ENCODE peak calls at places on chromosomes 11 and 22, in five cellular contexts. Z is left colon; O is activated T-helper 1 cell treated with anti-CD3 and anti-CD28 coated beads, Interleukin-12 subunit alpha, Interleukin-12 subunit beta, Interleukin-2, Interleukin-4 antibody, amounts not matched to agents 30 ng/mL and 10 ng/mL and 1 ng/mL, durations not matched to agents 14 hours and 24 hours and 36 hours; R is right cardiac atrium; C is T1000. X is an unnamed sample.

GRCh38 chr22:50674606-50675552 is 2.3 kb downstream of the SHANK3 start:
- DNase-seq in Z (peak), O (no peak), R (no peak), C (no peak), X (no peak)

GRCh38 chr22:33544707-33545106 is 375.6 kb downstream of the LARGE1 start:
- DNase-seq in Z (no peak), O (no peak), R (no peak), C (no peak), X (no peak)

GRCh38 chr11:132898021-132898420 is 634.3 kb downstream of the OPCML start:
- DNase-seq in Z (no peak), O (no peak), R (no peak), C (no peak), X (no peak)

GRCh38 chr22:39654959-39655579 is 84.5 kb downstream of the CACNA1I start:
- DNase-seq in Z (no peak), O (no peak), R (no peak), C (no peak), X (no peak)

GRCh38 chr11:82858556-82859091 is 41.6 kb downstream of the PRCP start:
- DNase-seq in Z (no peak), O (no peak), R (no peak), C (no peak), X (no peak)

GRCh38 chr22:38578505-38578904 is 8.5 kb upstream of the DMC1 start:
- DNase-seq in Z (no peak), O (no peak), R (no peak), C (no peak), X (no peak)

GRCh38 chr11:128246364-128247234 is 340.8 kb downstream of the ETS1 start:
- DNase-seq in Z (no peak), O (no peak), R (peak), C (no peak), X (no peak)

GRCh38 chr11:8717544-8717875 is 34.9 kb downstream of the RPL27A start:
- DNase-seq in Z (no peak), O (no peak), R (no peak), C (no peak), X (no peak)

GRCh38 chr11:8711895-8712442 is 29.4 kb downstream of the RPL27A start:
- DNase-seq in Z (no peak), O (no peak), R (no peak), C (no peak), X (no peak)

GRCh38 chr11:94593030-94593429 is 25.9 kb downstream of the PIWIL4 start:
- DNase-seq in Z (no peak), O (no peak), R (no peak), C (no peak), X (no peak)

GRCh38 chr11:27183672-27184457 is 143.2 kb downstream of the BBOX1 start:
- DNase-seq in Z (no peak), O (no peak), R (no peak), C (peak), X (no peak)

GRCh38 chr22:46842606-46843005 is 80.2 kb downstream of the TBC1D22A start:
- DNase-seq in Z (peak), O (no peak), R (no peak), C (no peak), X (no peak)

GRCh38 chr11:34475656-34476055 is 36.9 kb downstream of the CAT start:
- DNase-seq in Z (no peak), O (no peak), R (no peak), C (no peak), X (no peak)

GRCh38 chr11:77542296-77542695 is 47.5 kb upstream of the AQP11 start:
- DNase-seq in Z (no peak), O (no peak), R (no peak), C (no peak), X (no peak)

GRCh38 chr11:68043349-68044144 is 4.7 kb downstream of the TCIRG1 start:
- DNase-seq in Z (no peak), O (no peak), R (no peak), C (peak), X (no peak)

GRCh38 chr11:121004196-121004840 is 19.6 kb upstream of the TBCEL start:
- DNase-seq in Z (no peak), O (no peak), R (no peak), C (no peak), X (no peak)

GRCh38 chr11:123062892-123063395 is 1.0 kb upstream of the HSPA8 start:
- DNase-seq in Z (no peak), O (no peak), R (no peak), C (no peak), X (no peak)

GRCh38 chr22:24059121-24059520 is 48.0 kb downstream of the CABIN1 start:
- DNase-seq in Z (no peak), O (no peak), R (no peak), C (no peak), X (no peak)

GRCh38 chr22:27986937-27987336 is 67.9 kb upstream of the PITPNB start:
- DNase-seq in Z (no peak), O (no peak), R (no peak), C (no peak), X (no peak)